ENCODE peak calls at places on chromosomes 4 and X, in ten cellular contexts. P is cardiac muscle cell; V is A549; H is adipocyte; S is effector memory CD4-positive, alpha-beta T cell; E is pancreas; Q is H9; J is left lung; O is GM23338; X is neural progenitor cell. I is an unnamed sample.

GRCh38 chr4:139099366-139099982 is 77.5 kb downstream of the ELF2 start:
- DNase-seq in P (peak; percentile 89), V (peak; percentile 47), H (peak; percentile 94), S (peak; percentile 36), E (peak; percentile 55), Q (peak; percentile 71), J (peak; percentile 49), O (peak; percentile 94), X (peak; percentile 88), I (peak; percentile 84)

GRCh38 chr4:1711055-1711905 is 839 bp downstream of the SLBP start:
- DNase-seq in P (peak; percentile 56), V (no peak), H (peak; percentile 74), S (no peak), E (peak; percentile 79), Q (peak; percentile 48), J (peak; percentile 83), O (peak; percentile 55), X (peak; percentile 68), I (peak; percentile 31)

GRCh38 chr4:20538922-20539321 is 161.3 kb upstream of the PACRGL start:
- DNase-seq in P (no peak), V (no peak), H (no peak), S (no peak), E (no peak), Q (no peak), J (no peak), O (no peak), X (no peak), I (no peak)

GRCh38 chrX:150236304-150236703 is 126.8 kb upstream of the MAMLD1 start:
- DNase-seq in P (no peak), V (no peak), H (peak; percentile 20), S (no peak), E (no peak), Q (no peak), J (no peak), O (no peak), X (no peak), I (no peak)

GRCh38 chrX:131801066-131801465 is 222.0 kb upstream of the STK26 start:
- DNase-seq in P (peak; percentile 4), V (no peak), H (peak; percentile 52), S (no peak), E (no peak), Q (no peak), J (no peak), O (no peak), X (no peak), I (no peak)

GRCh38 chrX:21490341-21490740 is 116.1 kb downstream of the CNKSR2 start:
- DNase-seq in P (no peak), V (no peak), H (no peak), S (no peak), E (no peak), Q (no peak), J (no peak), O (no peak), X (no peak), I (no peak)

GRCh38 chr4:178633263-178633662 is 1191.0 kb upstream of the AGA start:
- DNase-seq in P (no peak), V (no peak), H (no peak), S (no peak), E (no peak), Q (no peak), J (no peak), O (peak; percentile 46), X (no peak), I (no peak)

GRCh38 chr4:26248647-26249046 is 72.2 kb upstream of the RBPJ start:
- DNase-seq in P (peak; percentile 81), V (no peak), H (peak; percentile 75), S (no peak), E (no peak), Q (no peak), J (no peak), O (no peak), X (no peak), I (no peak)

GRCh38 chrX:30489323-30489722 is 88.2 kb downstream of the TASL start:
- DNase-seq in P (no peak), V (peak; percentile 9), H (no peak), S (no peak), E (no peak), Q (no peak), J (no peak), O (peak; percentile 5), X (peak; percentile 6), I (no peak)

GRCh38 chr4:136319789-136320470 is 1212.4 kb downstream of the PCDH18 start:
- DNase-seq in P (no peak), V (peak; percentile 10), H (peak; percentile 22), S (no peak), E (no peak), Q (no peak), J (no peak), O (no peak), X (no peak), I (no peak)

GRCh38 chr4:122854860-122855259 is 28.2 kb downstream of the FGF2 start:
- DNase-seq in P (no peak), V (no peak), H (peak; percentile 36), S (no peak), E (no peak), Q (no peak), J (no peak), O (no peak), X (peak; percentile 17), I (no peak)

GRCh38 chr4:122855491-122855890 is 28.9 kb downstream of the FGF2 start:
- DNase-seq in P (no peak), V (no peak), H (no peak), S (no peak), E (no peak), Q (no peak), J (no peak), O (no peak), X (no peak), I (peak; percentile 8)

GRCh38 chr4:122847931-122848330 is 21.3 kb downstream of the FGF2 start:
- DNase-seq in P (no peak), V (no peak), H (no peak), S (no peak), E (no peak), Q (no peak), J (no peak), O (no peak), X (no peak), I (no peak)

GRCh38 chr4:122854444-122854843 is 27.8 kb downstream of the FGF2 start:
- DNase-seq in P (peak; percentile 37), V (no peak), H (no peak), S (no peak), E (no peak), Q (no peak), J (no peak), O (no peak), X (no peak), I (no peak)

DNA sequence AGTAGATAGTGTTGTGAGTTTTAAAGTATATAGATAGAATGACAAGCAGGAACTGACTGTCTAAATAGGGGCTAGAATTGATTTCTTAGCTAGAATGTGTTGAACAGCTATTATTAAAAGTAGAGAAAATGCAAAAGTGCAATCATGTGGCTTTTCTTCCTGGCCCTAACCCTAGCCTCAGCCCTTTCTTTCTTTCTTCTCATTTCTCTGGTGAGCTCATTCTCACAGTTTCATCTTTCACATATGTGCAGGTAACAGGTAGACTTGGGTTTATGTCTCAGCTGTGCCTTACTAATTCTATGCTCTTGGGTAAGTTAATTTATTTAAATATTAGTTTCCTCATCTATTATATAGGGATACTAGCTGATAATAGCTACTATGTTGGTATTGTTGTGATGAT is 24.9 kb downstream of the FGF2 start:
- DNase-seq in P (no peak), V (no peak), H (no peak), S (no peak), E (no peak), Q (no peak), J (no peak), O (no peak), X (no peak), I (no peak)
- H3K4me1 ChIP-seq in P (no peaks in the 10 kb centered on the region), V (peaks cover 73% of the 10 kb centered on the region), H (peaks cover 33% of the 10 kb centered on the region), S (no peaks in the 10 kb centered on the region), E (no peaks in the 10 kb centered on the region), Q (peaks cover 16% of the 10 kb centered on the region), J (no peaks in the 10 kb centered on the region), O (peaks cover 84% of the 10 kb centered on the region), X (peaks cover 45% of the 10 kb centered on the region), I (peaks cover 17% of the 10 kb centered on the region)

DNA sequence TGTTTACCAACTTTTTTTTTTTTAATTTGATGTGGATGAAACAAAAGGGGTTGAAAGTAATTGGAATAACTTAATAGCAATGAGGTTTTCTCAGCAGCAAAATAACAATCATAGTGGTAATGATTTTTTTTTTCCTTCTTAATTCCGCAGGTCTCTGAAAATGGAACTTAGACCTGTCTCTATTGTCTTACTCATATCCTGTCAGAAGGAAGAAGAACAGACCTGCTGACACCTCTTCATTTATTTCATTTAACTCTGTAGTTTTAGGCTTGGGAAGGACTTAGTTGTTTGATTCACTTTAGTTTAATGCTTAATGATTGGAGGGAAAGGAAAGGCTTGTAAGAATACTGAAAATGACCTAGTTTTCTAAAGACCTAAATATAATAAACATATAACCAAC is 9.0 kb downstream of the PCDH18 start:
- DNase-seq in P (no peak), V (no peak), H (no peak), S (no peak), E (no peak), Q (no peak), J (no peak), O (no peak), X (no peak), I (no peak)
- H3K4me1 ChIP-seq in P (no peaks in the 10 kb centered on the region), V (no peaks in the 10 kb centered on the region), H (peaks cover 72% of the 10 kb centered on the region), S (no peaks in the 10 kb centered on the region), E (no peaks in the 10 kb centered on the region), Q (no peaks in the 10 kb centered on the region), J (no peaks in the 10 kb centered on the region), O (no peaks in the 10 kb centered on the region), X (peaks cover 37% of the 10 kb centered on the region), I (no peaks in the 10 kb centered on the region)

GRCh38 chr4:24076811-24077210 is 187.0 kb upstream of the PPARGC1A start:
- DNase-seq in P (peak; percentile 8), V (no peak), H (no peak), S (no peak), E (no peak), Q (no peak), J (no peak), O (no peak), X (no peak), I (no peak)

GRCh38 chr4:24078347-24078962 is 188.6 kb upstream of the PPARGC1A start:
- DNase-seq in P (no peak), V (no peak), H (no peak), S (no peak), E (no peak), Q (no peak), J (no peak), O (no peak), X (no peak), I (no peak)

DNA sequence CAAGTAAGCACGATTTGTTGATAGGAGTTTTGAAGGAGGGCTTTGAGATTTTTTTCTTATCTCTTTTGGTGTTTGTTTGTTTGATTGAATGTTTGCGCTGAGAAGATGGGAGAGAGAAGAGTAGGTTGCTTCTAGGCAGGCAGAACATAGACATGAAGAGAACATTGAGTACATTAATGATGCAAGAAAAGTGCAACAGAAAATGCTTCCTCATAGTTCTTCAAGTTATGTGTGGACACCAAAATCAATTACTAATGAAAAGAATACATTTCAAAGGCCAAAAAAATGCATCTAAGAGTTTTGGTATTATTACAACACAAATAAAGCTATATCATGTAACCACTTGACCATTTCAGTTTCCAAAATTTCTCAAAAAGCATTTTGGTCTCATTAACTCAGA is 191.0 kb upstream of the PPARGC1A start:
- DNase-seq in P (no peak), V (no peak), H (peak; percentile 2), S (no peak), E (no peak), Q (no peak), J (no peak), O (no peak), X (no peak), I (no peak)
- H3K4me1 ChIP-seq in P (no peaks in the 10 kb centered on the region), V (no peaks in the 10 kb centered on the region), H (peaks cover 5% of the 10 kb centered on the region), S (no peaks in the 10 kb centered on the region), E (no peaks in the 10 kb centered on the region), Q (no peaks in the 10 kb centered on the region), J (no peaks in the 10 kb centered on the region), O (no peaks in the 10 kb centered on the region), X (no peaks in the 10 kb centered on the region), I (no peaks in the 10 kb centered on the region)

GRCh38 chr4:25128671-25129070 is 31.6 kb downstream of the SEPSECS start:
- DNase-seq in P (no peak), V (no peak), H (no peak), S (no peak), E (no peak), Q (no peak), J (no peak), O (no peak), X (no peak), I (no peak)
- H3K4me1 ChIP-seq in P (peaks cover 11% of the 10 kb centered on the region), V (no peaks in the 10 kb centered on the region), H (peaks cover 9% of the 10 kb centered on the region), S (no peaks in the 10 kb centered on the region), E (no peaks in the 10 kb centered on the region), Q (peaks cover 2% of the 10 kb centered on the region), J (no peaks in the 10 kb centered on the region), O (peaks cover 32% of the 10 kb centered on the region), X (peaks cover 55% of the 10 kb centered on the region), I (no peaks in the 10 kb centered on the region)